ENCODE peak calls at places on chromosome 4, in ten cellular contexts. One of them, this sample, is unnamed. For H3K9me3, the result is how much of the 10 kb centered on the place peaks cover.

GRCh38 chr4:5785806-5786680 is 75.0 kb downstream of the EVC start:
- DNase-seq in CD8-positive, alpha-beta T cell: no peak
- DNase-seq in breast epithelium: no peak
- DNase-seq in CD8-positive, alpha-beta memory T cell: no peak
- DNase-seq in left lung: no peak
- DNase-seq in lung: no peak
- DNase-seq in cardiac muscle cell: no peak
- DNase-seq in ovary: no peak
- DNase-seq in thyroid gland: no peak
- DNase-seq in lower lobe of right lung: no peak
- DNase-seq in this sample: no peak

GRCh38 chr4:105186701-105187158 is 40.1 kb downstream of the TET2 start:
- DNase-seq in thyroid gland: peak
- DNase-seq in lower lobe of right lung: no peak
- DNase-seq in cardiac muscle cell: no peak
- DNase-seq in left lung: no peak
- DNase-seq in CD8-positive, alpha-beta memory T cell: no peak
- DNase-seq in ovary: no peak
- DNase-seq in lung: no peak
- DNase-seq in breast epithelium: no peak
- DNase-seq in CD8-positive, alpha-beta T cell: no peak
- DNase-seq in this sample: no peak

GRCh38 chr4:7004331-7004730 is 38.8 kb upstream of the TADA2B start:
- DNase-seq in thyroid gland: no peak
- DNase-seq in lung: no peak
- DNase-seq in breast epithelium: peak
- DNase-seq in ovary: no peak
- DNase-seq in CD8-positive, alpha-beta T cell: no peak
- DNase-seq in left lung: no peak
- DNase-seq in CD8-positive, alpha-beta memory T cell: no peak
- DNase-seq in cardiac muscle cell: no peak
- DNase-seq in lower lobe of right lung: no peak
- DNase-seq in this sample: no peak

GRCh38 chr4:60034371-60034770 is 1165.8 kb upstream of the ADGRL3 start:
- DNase-seq in CD8-positive, alpha-beta T cell: no peak
- DNase-seq in left lung: peak
- DNase-seq in breast epithelium: no peak
- DNase-seq in lung: no peak
- DNase-seq in cardiac muscle cell: no peak
- DNase-seq in lower lobe of right lung: no peak
- DNase-seq in ovary: no peak
- DNase-seq in thyroid gland: no peak
- DNase-seq in CD8-positive, alpha-beta memory T cell: no peak
- DNase-seq in this sample: no peak

GRCh38 chr4:94689155-94689554 is 68.6 kb upstream of the BMPR1B start:
- DNase-seq in cardiac muscle cell: no peak
- DNase-seq in CD8-positive, alpha-beta T cell: no peak
- DNase-seq in left lung: no peak
- DNase-seq in lower lobe of right lung: no peak
- DNase-seq in lung: no peak
- DNase-seq in breast epithelium: no peak
- DNase-seq in ovary: no peak
- DNase-seq in thyroid gland: no peak
- DNase-seq in CD8-positive, alpha-beta memory T cell: no peak
- DNase-seq in this sample: no peak

GRCh38 chr4:16577177-16577576 is 321.3 kb downstream of the LDB2 start:
- DNase-seq in breast epithelium: no peak
- DNase-seq in cardiac muscle cell: no peak
- DNase-seq in lower lobe of right lung: no peak
- DNase-seq in CD8-positive, alpha-beta T cell: no peak
- DNase-seq in lung: no peak
- DNase-seq in ovary: no peak
- DNase-seq in left lung: no peak
- DNase-seq in thyroid gland: no peak
- DNase-seq in CD8-positive, alpha-beta memory T cell: no peak
- DNase-seq in this sample: no peak

GRCh38 chr4:16687011-16687410 is 211.4 kb downstream of the LDB2 start:
- DNase-seq in left lung: no peak
- DNase-seq in lung: no peak
- DNase-seq in breast epithelium: no peak
- DNase-seq in thyroid gland: no peak
- DNase-seq in ovary: no peak
- DNase-seq in CD8-positive, alpha-beta T cell: no peak
- DNase-seq in CD8-positive, alpha-beta memory T cell: no peak
- DNase-seq in cardiac muscle cell: no peak
- DNase-seq in lower lobe of right lung: no peak
- DNase-seq in this sample: no peak

GRCh38 chr4:122481766-122482405 is 25.4 kb upstream of the IL2 start:
- DNase-seq in breast epithelium: no peak
- DNase-seq in lung: no peak
- DNase-seq in left lung: no peak
- DNase-seq in ovary: no peak
- DNase-seq in CD8-positive, alpha-beta memory T cell: no peak
- DNase-seq in thyroid gland: no peak
- DNase-seq in lower lobe of right lung: no peak
- DNase-seq in cardiac muscle cell: no peak
- DNase-seq in CD8-positive, alpha-beta T cell: no peak
- DNase-seq in this sample: no peak

GRCh38 chr4:81648576-81649272 is 177.0 kb upstream of the RASGEF1B start:
- DNase-seq in CD8-positive, alpha-beta memory T cell: peak
- DNase-seq in thyroid gland: peak
- DNase-seq in CD8-positive, alpha-beta T cell: peak
- DNase-seq in ovary: no peak
- DNase-seq in breast epithelium: no peak
- DNase-seq in left lung: no peak
- DNase-seq in lung: no peak
- DNase-seq in cardiac muscle cell: no peak
- DNase-seq in lower lobe of right lung: no peak
- DNase-seq in this sample: no peak

GRCh38 chr4:9811796-9812195 is 30.4 kb downstream of the DRD5 start:
- DNase-seq in left lung: no peak
- DNase-seq in lower lobe of right lung: no peak
- DNase-seq in breast epithelium: no peak
- DNase-seq in ovary: no peak
- DNase-seq in thyroid gland: no peak
- DNase-seq in CD8-positive, alpha-beta T cell: no peak
- DNase-seq in lung: no peak
- DNase-seq in CD8-positive, alpha-beta memory T cell: no peak
- DNase-seq in cardiac muscle cell: no peak
- DNase-seq in this sample: no peak

GRCh38 chr4:126592088-126592487 is 1040.7 kb upstream of the INTU start:
- DNase-seq in ovary: no peak
- DNase-seq in CD8-positive, alpha-beta memory T cell: no peak
- DNase-seq in cardiac muscle cell: peak
- DNase-seq in thyroid gland: no peak
- DNase-seq in lower lobe of right lung: no peak
- DNase-seq in left lung: no peak
- DNase-seq in breast epithelium: no peak
- DNase-seq in CD8-positive, alpha-beta T cell: no peak
- DNase-seq in lung: no peak
- DNase-seq in this sample: no peak

GRCh38 chr4:56146956-56147355 is 198.2 kb downstream of the CEP135 start:
- DNase-seq in left lung: no peak
- DNase-seq in breast epithelium: no peak
- DNase-seq in lower lobe of right lung: no peak
- DNase-seq in cardiac muscle cell: no peak
- DNase-seq in CD8-positive, alpha-beta memory T cell: no peak
- DNase-seq in ovary: no peak
- DNase-seq in CD8-positive, alpha-beta T cell: no peak
- DNase-seq in thyroid gland: no peak
- DNase-seq in lung: no peak
- DNase-seq in this sample: no peak

GRCh38 chr4:12296366-12296765 is 867.7 kb upstream of the HS3ST1 start:
- DNase-seq in ovary: no peak
- DNase-seq in CD8-positive, alpha-beta memory T cell: no peak
- DNase-seq in lower lobe of right lung: no peak
- DNase-seq in cardiac muscle cell: no peak
- DNase-seq in breast epithelium: no peak
- DNase-seq in CD8-positive, alpha-beta T cell: no peak
- DNase-seq in left lung: no peak
- DNase-seq in thyroid gland: no peak
- DNase-seq in lung: no peak
- DNase-seq in this sample: no peak
- H3K9me3 ChIP-seq in ovary: under half
- H3K9me3 ChIP-seq in CD8-positive, alpha-beta memory T cell: under half
- H3K9me3 ChIP-seq in lower lobe of right lung: under half
- H3K9me3 ChIP-seq in cardiac muscle cell: under half
- H3K9me3 ChIP-seq in breast epithelium: under half
- H3K9me3 ChIP-seq in CD8-positive, alpha-beta T cell: under half
- H3K9me3 ChIP-seq in left lung: under half
- H3K9me3 ChIP-seq in thyroid gland: under half
- H3K9me3 ChIP-seq in lung: under half
- H3K9me3 ChIP-seq in this sample: under half

GRCh38 chr4:112771-113170 is 11.5 kb upstream of the ZNF718 start:
- DNase-seq in thyroid gland: no peak
- DNase-seq in lung: no peak
- DNase-seq in CD8-positive, alpha-beta memory T cell: no peak
- DNase-seq in lower lobe of right lung: no peak
- DNase-seq in ovary: no peak
- DNase-seq in left lung: no peak
- DNase-seq in breast epithelium: no peak
- DNase-seq in CD8-positive, alpha-beta T cell: no peak
- DNase-seq in cardiac muscle cell: no peak
- DNase-seq in this sample: no peak

GRCh38 chr4:116499-116898 is 7.8 kb upstream of the ZNF718 start:
- DNase-seq in left lung: no peak
- DNase-seq in ovary: no peak
- DNase-seq in CD8-positive, alpha-beta memory T cell: no peak
- DNase-seq in breast epithelium: no peak
- DNase-seq in CD8-positive, alpha-beta T cell: no peak
- DNase-seq in thyroid gland: no peak
- DNase-seq in lung: no peak
- DNase-seq in lower lobe of right lung: no peak
- DNase-seq in cardiac muscle cell: no peak
- DNase-seq in this sample: no peak

GRCh38 chr4:113732-114131 is 10.6 kb upstream of the ZNF718 start:
- DNase-seq in breast epithelium: no peak
- DNase-seq in ovary: no peak
- DNase-seq in CD8-positive, alpha-beta memory T cell: no peak
- DNase-seq in thyroid gland: no peak
- DNase-seq in lung: no peak
- DNase-seq in lower lobe of right lung: no peak
- DNase-seq in CD8-positive, alpha-beta T cell: no peak
- DNase-seq in left lung: no peak
- DNase-seq in cardiac muscle cell: no peak
- DNase-seq in this sample: no peak

GRCh38 chr4:114151-114550 is 10.2 kb upstream of the ZNF718 start:
- DNase-seq in CD8-positive, alpha-beta T cell: no peak
- DNase-seq in thyroid gland: no peak
- DNase-seq in cardiac muscle cell: no peak
- DNase-seq in ovary: no peak
- DNase-seq in lower lobe of right lung: no peak
- DNase-seq in lung: no peak
- DNase-seq in CD8-positive, alpha-beta memory T cell: no peak
- DNase-seq in breast epithelium: no peak
- DNase-seq in left lung: no peak
- DNase-seq in this sample: no peak
- H3K9me3 ChIP-seq in CD8-positive, alpha-beta T cell: under half
- H3K9me3 ChIP-seq in thyroid gland: under half
- H3K9me3 ChIP-seq in cardiac muscle cell: under half
- H3K9me3 ChIP-seq in ovary: under half
- H3K9me3 ChIP-seq in lower lobe of right lung: under half
- H3K9me3 ChIP-seq in lung: under half
- H3K9me3 ChIP-seq in CD8-positive, alpha-beta memory T cell: under half
- H3K9me3 ChIP-seq in breast epithelium: under half
- H3K9me3 ChIP-seq in left lung: half or more
- H3K9me3 ChIP-seq in this sample: under half

DNA sequence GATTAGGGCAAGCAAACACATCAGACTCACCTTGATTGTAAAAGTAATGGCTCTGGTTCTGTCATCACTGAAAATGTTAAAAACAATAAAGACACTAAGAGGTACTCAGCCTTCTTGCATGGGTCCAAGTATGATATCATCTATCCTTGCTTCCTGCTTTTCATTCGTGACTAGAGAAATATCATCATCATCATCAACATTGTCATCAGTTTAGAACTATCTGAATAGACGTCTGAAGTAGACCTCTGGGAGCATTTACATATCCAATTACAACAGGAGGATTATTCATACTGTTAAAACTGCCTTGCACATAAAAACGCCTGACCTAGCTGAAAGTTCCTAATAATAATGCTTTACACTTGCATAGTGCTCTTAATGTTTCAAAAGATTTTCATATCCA is 9.8 kb upstream of the FRAS1 start:
- DNase-seq in CD8-positive, alpha-beta T cell: no peak
- DNase-seq in left lung: no peak
- DNase-seq in CD8-positive, alpha-beta memory T cell: no peak
- DNase-seq in lower lobe of right lung: no peak
- DNase-seq in breast epithelium: no peak
- DNase-seq in ovary: no peak
- DNase-seq in cardiac muscle cell: no peak
- DNase-seq in thyroid gland: no peak
- DNase-seq in lung: no peak
- DNase-seq in this sample: no peak
- H3K9me3 ChIP-seq in CD8-positive, alpha-beta T cell: under half
- H3K9me3 ChIP-seq in left lung: under half
- H3K9me3 ChIP-seq in CD8-positive, alpha-beta memory T cell: under half
- H3K9me3 ChIP-seq in lower lobe of right lung: under half
- H3K9me3 ChIP-seq in breast epithelium: under half
- H3K9me3 ChIP-seq in ovary: under half
- H3K9me3 ChIP-seq in cardiac muscle cell: under half
- H3K9me3 ChIP-seq in thyroid gland: under half
- H3K9me3 ChIP-seq in lung: under half
- H3K9me3 ChIP-seq in this sample: under half

GRCh38 chr4:22496165-22496813 is 19.6 kb downstream of the ADGRA3 start:
- DNase-seq in cardiac muscle cell: no peak
- DNase-seq in CD8-positive, alpha-beta T cell: no peak
- DNase-seq in left lung: no peak
- DNase-seq in breast epithelium: no peak
- DNase-seq in ovary: no peak
- DNase-seq in lung: no peak
- DNase-seq in thyroid gland: no peak
- DNase-seq in lower lobe of right lung: no peak
- DNase-seq in CD8-positive, alpha-beta memory T cell: no peak
- DNase-seq in this sample: no peak

GRCh38 chr4:22492987-22493386 is 22.9 kb downstream of the ADGRA3 start:
- DNase-seq in lung: no peak
- DNase-seq in CD8-positive, alpha-beta memory T cell: no peak
- DNase-seq in breast epithelium: no peak
- DNase-seq in left lung: no peak
- DNase-seq in thyroid gland: no peak
- DNase-seq in CD8-positive, alpha-beta T cell: no peak
- DNase-seq in ovary: no peak
- DNase-seq in cardiac muscle cell: no peak
- DNase-seq in lower lobe of right lung: no peak
- DNase-seq in this sample: no peak

GRCh38 chr4:22490718-22491330 is 25.0 kb downstream of the ADGRA3 start:
- DNase-seq in thyroid gland: no peak
- DNase-seq in ovary: no peak
- DNase-seq in breast epithelium: no peak
- DNase-seq in left lung: no peak
- DNase-seq in CD8-positive, alpha-beta memory T cell: no peak
- DNase-seq in CD8-positive, alpha-beta T cell: no peak
- DNase-seq in lower lobe of right lung: no peak
- DNase-seq in cardiac muscle cell: no peak
- DNase-seq in lung: no peak
- DNase-seq in this sample: no peak

GRCh38 chr4:22491939-22492338 is 23.9 kb downstream of the ADGRA3 start:
- DNase-seq in lower lobe of right lung: no peak
- DNase-seq in ovary: no peak
- DNase-seq in cardiac muscle cell: no peak
- DNase-seq in lung: no peak
- DNase-seq in CD8-positive, alpha-beta T cell: no peak
- DNase-seq in CD8-positive, alpha-beta memory T cell: no peak
- DNase-seq in breast epithelium: no peak
- DNase-seq in left lung: no peak
- DNase-seq in thyroid gland: no peak
- DNase-seq in this sample: no peak

GRCh38 chr4:22493523-22493922 is 22.3 kb downstream of the ADGRA3 start:
- DNase-seq in breast epithelium: no peak
- DNase-seq in cardiac muscle cell: no peak
- DNase-seq in left lung: no peak
- DNase-seq in thyroid gland: no peak
- DNase-seq in lower lobe of right lung: no peak
- DNase-seq in CD8-positive, alpha-beta memory T cell: no peak
- DNase-seq in ovary: no peak
- DNase-seq in lung: no peak
- DNase-seq in CD8-positive, alpha-beta T cell: no peak
- DNase-seq in this sample: no peak
- H3K9me3 ChIP-seq in breast epithelium: under half
- H3K9me3 ChIP-seq in cardiac muscle cell: under half
- H3K9me3 ChIP-seq in left lung: under half
- H3K9me3 ChIP-seq in thyroid gland: under half
- H3K9me3 ChIP-seq in lower lobe of right lung: under half
- H3K9me3 ChIP-seq in CD8-positive, alpha-beta memory T cell: under half
- H3K9me3 ChIP-seq in ovary: under half
- H3K9me3 ChIP-seq in lung: under half
- H3K9me3 ChIP-seq in CD8-positive, alpha-beta T cell: under half
- H3K9me3 ChIP-seq in this sample: under half

This sample was measured in T-helper 17 cell.